ENCODE peak calls at places on chromosomes 3 and 15, in four cellular contexts. V is GM12878, N is ovary, G is A549. M is an unnamed sample. For H3K4me1, the result is how much of the 10 kb centered on the place peaks cover.

GRCh38 chr15:38440353-38441129 is 13.4 kb upstream of the FAM98B start:
- DNase-seq in V (peak), N (no peak), G (peak), M (peak)

GRCh38 chr3:49411550-49411967 is 217 bp downstream of the RHOA start:
- DNase-seq in V (no peak), N (peak), G (no peak), M (peak)

GRCh38 chr3:126476166-126476975 is 680 bp upstream of the ZXDC start:
- DNase-seq in V (no peak), N (no peak), G (peak), M (no peak)

GRCh38 chr3:42705962-42706585 is 3.5 kb upstream of the HHATL start:
- DNase-seq in V (no peak), N (no peak), G (no peak), M (no peak)

GRCh38 chr15:57570994-57571393 is 20.7 kb upstream of the MYZAP start:
- DNase-seq in V (no peak), N (no peak), G (no peak), M (no peak)

GRCh38 chr3:165549665-165550064 is 287.6 kb downstream of the BCHE start:
- DNase-seq in V (no peak), N (no peak), G (no peak), M (no peak)

GRCh38 chr3:43105224-43105596 is 669 bp downstream of the POMGNT2 start:
- DNase-seq in V (no peak), N (peak), G (no peak), M (no peak)

GRCh38 chr3:176219970-176220369 is 977.3 kb downstream of the TBL1XR1 start:
- DNase-seq in V (no peak), N (no peak), G (no peak), M (no peak)

GRCh38 chr3:11558002-11558401 is 85.7 kb downstream of the VGLL4 start:
- DNase-seq in V (no peak), N (peak), G (no peak), M (no peak)

GRCh38 chr3:191775451-191776233 is 314.7 kb downstream of the PYDC2 start:
- DNase-seq in V (no peak), N (no peak), G (no peak), M (no peak)

GRCh38 chr3:128226794-128227399 is 73.6 kb downstream of the EEFSEC start:
- DNase-seq in V (no peak), N (no peak), G (peak), M (no peak)

GRCh38 chr15:53307952-53308624 is 451.4 kb downstream of the WDR72 start:
- DNase-seq in V (no peak), N (no peak), G (peak), M (no peak)

GRCh38 chr15:81945014-81945615 is 100.7 kb downstream of the MEX3B start:
- DNase-seq in V (no peak), N (no peak), G (no peak), M (no peak)

GRCh38 chr3:196518999-196519737 is 4.0 kb upstream of the SMCO1 start:
- DNase-seq in V (no peak), N (peak), G (no peak), M (peak)

GRCh38 chr15:71066983-71067382 is 48.3 kb upstream of the THSD4 start:
- DNase-seq in V (no peak), N (no peak), G (no peak), M (no peak)

GRCh38 chr3:197746801-197747237 is 2.9 kb upstream of the FYTTD1 start:
- DNase-seq in V (no peak), N (no peak), G (no peak), M (no peak)

GRCh38 chr3:112377418-112378071 is 44.6 kb downstream of the CD200 start:
- DNase-seq in V (no peak), N (no peak), G (no peak), M (no peak)

GRCh38 chr15:74780983-74781672 is 752 bp upstream of the CSK start:
- DNase-seq in V (no peak), N (no peak), G (no peak), M (no peak)

GRCh38 chr3:58095471-58096145 is 87.4 kb downstream of the FLNB start:
- DNase-seq in V (no peak), N (no peak), G (no peak), M (no peak)

GRCh38 chr15:33160581-33161165 is 33.8 kb downstream of the FMN1 start:
- DNase-seq in V (no peak), N (no peak), G (no peak), M (no peak)

GRCh38 chr3:54891540-54891897 is 36.3 kb downstream of the LRTM1 start:
- DNase-seq in V (no peak), N (peak), G (peak), M (peak)

GRCh38 chr15:100565591-100565990 is 36.4 kb downstream of the LINS1 start:
- DNase-seq in V (no peak), N (no peak), G (no peak), M (no peak)

GRCh38 chr3:14441240-14441919 is 39.0 kb downstream of the SLC6A6 start:
- DNase-seq in V (no peak), N (no peak), G (no peak), M (no peak)

GRCh38 chr3:14441920-14442300 is 39.5 kb downstream of the SLC6A6 start:
- DNase-seq in V (no peak), N (no peak), G (no peak), M (no peak)

GRCh38 chr3:14439501-14440167 is 37.2 kb downstream of the SLC6A6 start:
- DNase-seq in V (no peak), N (peak), G (no peak), M (peak)

GRCh38 chr3:14440168-14440518 is 37.7 kb downstream of the SLC6A6 start:
- DNase-seq in V (no peak), N (no peak), G (no peak), M (no peak)

GRCh38 chr3:14440531-14441239 is 38.3 kb downstream of the SLC6A6 start:
- DNase-seq in V (no peak), N (no peak), G (no peak), M (no peak)
- H3K4me1 ChIP-seq in V (under half), N (under half), G (half or more), M (under half)

DNA sequence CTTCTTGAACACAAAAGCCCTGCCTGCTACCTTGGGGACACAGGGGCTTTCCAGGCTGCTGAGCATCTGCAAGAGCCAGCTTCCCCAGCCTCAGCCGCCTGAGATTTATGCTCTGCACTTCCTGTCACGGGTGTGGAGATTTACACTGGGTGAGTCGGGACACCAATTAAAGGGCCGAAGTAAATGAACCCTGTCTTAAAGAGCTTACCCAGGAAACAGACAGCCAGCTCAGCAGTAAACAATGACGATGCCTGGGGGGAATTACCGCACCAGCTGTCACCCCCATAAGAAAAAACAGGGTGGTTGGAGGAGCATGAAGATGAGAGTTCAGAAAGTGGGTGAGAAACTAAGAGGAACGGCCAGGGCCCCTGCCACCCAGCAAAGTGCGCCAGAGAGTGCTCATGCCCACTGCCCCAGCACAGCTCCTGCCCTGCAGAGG is 37.5 kb upstream of the IQSEC1 start:
- DNase-seq in V (peak), N (no peak), G (no peak), M (peak)
- TF ChIP-seq EP300 in V (peak), N (no peak), G (no peak), M (no peak)

GRCh38 chr3:119595639-119596329 is 1.9 kb upstream of the PLA1A start:
- DNase-seq in V (no peak), N (no peak), G (no peak), M (no peak)
- H3K4me3 ChIP-seq in V (no peak), N (no peak), G (no peak), M (no peak)

GRCh38 chr3:129845956-129846355 is 47.6 kb downstream of the TMCC1 start:
- DNase-seq in V (no peak), N (no peak), G (no peak), M (no peak)
- H3K4me1 ChIP-seq in V (under half), N (under half), G (under half), M (under half)

GRCh38 chr3:72336821-72337479 is 511.3 kb downstream of the SHQ1 start:
- DNase-seq in V (no peak), N (peak), G (no peak), M (peak)
- TF ChIP-seq EP300 in V (no peak), N (no peak), G (no peak), M (peak)

DNA sequence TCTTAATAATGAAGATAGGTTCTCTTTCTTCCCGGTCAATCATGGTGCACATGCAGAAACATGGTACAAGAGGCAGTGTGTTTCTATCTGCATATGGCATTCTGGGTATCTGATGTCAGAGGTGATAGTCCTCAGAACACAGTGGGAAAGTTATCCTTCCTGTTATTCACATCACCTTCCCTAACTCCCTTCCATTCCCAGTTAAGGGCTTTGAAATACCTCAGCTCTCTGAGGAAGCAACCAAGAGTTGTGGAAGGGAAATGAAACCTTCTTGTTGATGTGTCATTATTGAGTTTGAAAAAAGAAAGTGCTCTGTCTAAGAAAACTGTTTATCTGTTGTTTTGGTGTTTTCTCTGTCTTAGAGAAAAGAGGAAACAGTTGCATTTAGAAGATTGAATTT is 21.9 kb upstream of the P2RY13 start:
- DNase-seq in V (no peak), N (no peak), G (no peak), M (no peak)
- H3K4me3 ChIP-seq in V (no peak), N (no peak), G (no peak), M (no peak)

GRCh38 chr15:98684995-98685525 is 36.7 kb downstream of the IGF1R start:
- DNase-seq in V (no peak), N (no peak), G (no peak), M (no peak)
- H3K4me1 ChIP-seq in V (under half), N (under half), G (half or more), M (under half)

GRCh38 chr3:141370065-141370533 is 1.8 kb downstream of the ZBTB38 start:
- DNase-seq in V (peak), N (peak), G (peak), M (peak)

GRCh38 chr3:141366285-141367037 is 1.8 kb upstream of the ZBTB38 start:
- DNase-seq in V (no peak), N (no peak), G (peak), M (peak)

GRCh38 chr3:141367038-141367730 is 1.1 kb upstream of the ZBTB38 start:
- DNase-seq in V (no peak), N (no peak), G (no peak), M (no peak)

GRCh38 chr3:141368925-141369794 is 856 bp downstream of the ZBTB38 start:
- DNase-seq in V (no peak), N (no peak), G (no peak), M (no peak)

GRCh38 chr3:141368062-141368924 is at the start of gene ZBTB38:
- DNase-seq in V (no peak), N (peak), G (peak), M (peak)
- TF ChIP-seq EP300 in V (no peak), N (peak), G (peak), M (peak)

GRCh38 chr15:37107071-37107753 is 6.9 kb upstream of the MEIS2 start:
- DNase-seq in V (no peak), N (no peak), G (no peak), M (no peak)

GRCh38 chr15:37104413-37105392 is 4.4 kb upstream of the MEIS2 start:
- DNase-seq in V (no peak), N (no peak), G (no peak), M (no peak)

GRCh38 chr15:37105795-37106333 is 5.5 kb upstream of the MEIS2 start:
- DNase-seq in V (no peak), N (no peak), G (no peak), M (no peak)

GRCh38 chr15:37107754-37108724 is 7.7 kb upstream of the MEIS2 start:
- DNase-seq in V (no peak), N (no peak), G (no peak), M (no peak)

DNA sequence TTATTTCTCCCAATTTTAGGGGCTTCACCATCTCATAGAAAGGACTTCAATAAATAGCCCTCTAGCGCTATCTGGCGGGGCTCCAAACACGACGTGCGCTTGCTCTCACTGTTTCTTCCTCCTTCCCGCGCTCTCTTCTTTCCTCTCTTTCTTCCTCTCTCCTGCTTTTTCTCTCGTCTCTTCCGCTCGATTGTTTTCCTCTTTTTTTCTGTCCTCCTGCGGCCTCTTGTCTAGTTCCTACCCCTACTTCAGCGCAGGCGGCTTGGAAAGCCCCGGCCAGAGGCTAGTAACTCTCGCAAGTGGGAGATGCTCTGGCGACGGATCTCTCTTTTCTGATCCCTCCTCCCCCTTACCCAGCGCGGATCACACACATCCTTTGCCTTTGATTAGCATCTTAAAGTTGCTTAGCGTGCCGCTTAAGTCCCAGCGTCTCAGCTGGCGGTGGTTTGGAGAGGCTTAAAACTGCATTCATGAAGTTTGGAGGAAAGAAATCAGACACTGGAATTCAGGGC is 6.2 kb upstream of the MEIS2 start:
- DNase-seq in V (no peak), N (peak), G (no peak), M (no peak)
- H3K4me3 ChIP-seq in V (no peak), N (peak), G (no peak), M (peak)

DNA sequence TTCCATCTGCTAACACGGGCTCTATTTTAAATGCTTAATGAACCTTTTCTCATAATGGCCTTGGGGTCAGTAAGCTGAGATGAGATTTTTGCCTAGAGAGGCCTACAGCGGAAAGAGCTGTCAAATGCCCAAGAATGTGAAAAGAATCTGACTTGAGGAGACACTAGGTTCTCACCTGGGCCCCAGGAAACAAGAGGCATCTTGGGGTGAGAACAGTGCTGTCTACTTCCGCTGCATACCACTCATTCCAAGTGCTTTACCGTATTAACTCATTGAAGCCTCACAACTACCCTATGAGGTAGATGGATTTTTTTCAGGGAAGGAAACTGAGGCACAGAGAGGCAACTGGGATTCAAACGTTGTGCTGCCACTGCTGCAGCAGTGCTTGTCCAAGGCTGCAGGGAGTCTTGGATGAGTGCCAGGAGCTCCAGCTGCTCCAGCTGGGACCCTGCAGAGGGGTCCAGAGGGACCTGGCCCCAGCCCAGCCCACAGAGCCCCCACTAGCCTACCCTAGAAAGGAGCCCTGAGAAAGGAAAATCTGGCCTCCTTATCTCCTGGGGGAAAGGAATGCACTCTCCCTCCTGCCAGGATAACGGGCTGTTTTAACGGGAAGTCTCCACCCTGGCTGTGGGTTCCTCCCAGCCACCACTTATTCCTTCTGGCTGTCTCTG is 68.4 kb downstream of the SLC12A8 start:
- DNase-seq in V (no peak), N (peak), G (no peak), M (no peak)
- H3K4me1 ChIP-seq in V (half or more), N (under half), G (under half), M (under half)